ENCODE peak calls at places on chromosomes 6 and 20, in four cellular contexts. Y is SK-N-SH, E is Kasumi-1, J is germinal center. N is an unnamed sample.
A peak's percentile ranks its signal among the peaks of the same experiment; 100 is the strongest.

GRCh38 chr6:156977527-156978291 is 200.5 kb downstream of the ARID1B start:
- DNase-seq in Y (no peak), E (no peak), J (no peak), N (peak; percentile 47)

GRCh38 chr20:58697201-58697866 is 4.7 kb downstream of the NPEPL1 start:
- DNase-seq in Y (no peak), E (no peak), J (no peak), N (no peak)

GRCh38 chr6:100493206-100493888 is 28.6 kb upstream of the SIM1 start:
- DNase-seq in Y (no peak), E (no peak), J (no peak), N (no peak)

GRCh38 chr6:35096129-35096852 is 44.8 kb downstream of the TCP11 start:
- DNase-seq in Y (peak; percentile 26), E (no peak), J (peak; percentile 1), N (peak; percentile 81)

GRCh38 chr6:104736545-104736944 is 123.2 kb downstream of the HACE1 start:
- DNase-seq in Y (no peak), E (no peak), J (no peak), N (no peak)

GRCh38 chr20:42494290-42494689 is 695.4 kb downstream of the PTPRT start:
- DNase-seq in Y (no peak), E (no peak), J (no peak), N (no peak)

GRCh38 chr6:875012-875411 is 182.1 kb upstream of the EXOC2 start:
- DNase-seq in Y (no peak), E (no peak), J (no peak), N (no peak)

GRCh38 chr20:24534282-24534681 is 64.9 kb downstream of the SYNDIG1 start:
- DNase-seq in Y (no peak), E (no peak), J (no peak), N (no peak)

GRCh38 chr6:136921521-136921935 is 573 bp upstream of the SLC35D3 start:
- DNase-seq in Y (peak; percentile 85), E (no peak), J (peak; percentile 9), N (no peak)

GRCh38 chr6:100426241-100426640 is 38.5 kb downstream of the SIM1 start:
- DNase-seq in Y (no peak), E (no peak), J (no peak), N (no peak)

GRCh38 chr20:41249371-41249770 is 68.2 kb downstream of the ZHX3 start:
- DNase-seq in Y (no peak), E (peak; percentile 39), J (no peak), N (peak; percentile 87)

GRCh38 chr20:40508821-40509220 is 180.2 kb downstream of the MAFB start:
- DNase-seq in Y (no peak), E (no peak), J (no peak), N (no peak)

GRCh38 chr20:32368930-32369329 is 10.8 kb downstream of the ASXL1 start:
- DNase-seq in Y (no peak), E (no peak), J (no peak), N (peak; percentile 73)

GRCh38 chr20:39751557-39752137 is 789.5 kb downstream of the DHX35 start:
- DNase-seq in Y (no peak), E (no peak), J (no peak), N (no peak)

GRCh38 chr20:50320910-50321796 is 130.5 kb downstream of the CEBPB start:
- DNase-seq in Y (peak; percentile 69), E (no peak), J (no peak), N (peak; percentile 97)

GRCh38 chr6:146881228-146882181 is 282.7 kb downstream of the ADGB start:
- DNase-seq in Y (peak; percentile 19), E (no peak), J (no peak), N (peak; percentile 20)